ENCODE peak calls at places on chromosomes 11 and 22, in ten cellular contexts. D, C, B, E, I, G, Z, Q, N and U are unnamed samples.

GRCh38 chr11:34168642-34169051 is 63.2 kb downstream of the NAT10 start:
- DNase-seq in D (peak; percentile 69), C (peak; percentile 20), B (no peak), E (no peak), I (no peak), G (peak; percentile 30), Z (no peak), Q (no peak), N (peak; percentile 32), U (peak; percentile 22)

GRCh38 chr22:37300551-37301017 is 18.3 kb downstream of the CYTH4 start:
- DNase-seq in D (no peak), C (no peak), B (no peak), E (no peak), I (no peak), G (no peak), Z (no peak), Q (no peak), N (no peak), U (no peak)

GRCh38 chr11:57324886-57325734 is at the start of gene TNKS1BP1:
- DNase-seq in D (peak; percentile 95), C (peak; percentile 97), B (peak; percentile 73), E (no peak), I (peak; percentile 98), G (peak; percentile 97), Z (peak; percentile 98), Q (peak; percentile 98), N (peak; percentile 98), U (peak; percentile 95)

GRCh38 chr22:44531487-44531886 is 33.5 kb upstream of the RTL6 start:
- DNase-seq in D (no peak), C (no peak), B (no peak), E (no peak), I (no peak), G (peak; percentile 13), Z (no peak), Q (no peak), N (no peak), U (no peak)

GRCh38 chr22:28810839-28811491 is 10.6 kb upstream of the XBP1 start:
- DNase-seq in D (no peak), C (no peak), B (no peak), E (no peak), I (no peak), G (peak; percentile 12), Z (peak; percentile 27), Q (no peak), N (no peak), U (no peak)

GRCh38 chr22:37303821-37304274 is 21.5 kb downstream of the CYTH4 start:
- DNase-seq in D (peak; percentile 92), C (peak; percentile 95), B (peak; percentile 81), E (no peak), I (no peak), G (peak; percentile 83), Z (peak; percentile 82), Q (peak; percentile 91), N (peak; percentile 88), U (peak; percentile 94)

GRCh38 chr11:110000045-110000502 is 93.1 kb upstream of the ZC3H12C start:
- DNase-seq in D (peak; percentile 98), C (peak; percentile 99), B (peak; percentile 25), E (no peak), I (no peak), G (peak; percentile 96), Z (peak; percentile 87), Q (peak; percentile 94), N (peak; percentile 96), U (peak; percentile 93)

GRCh38 chr11:119380816-119381185 is 689 bp downstream of the USP2 start:
- DNase-seq in D (no peak), C (no peak), B (no peak), E (no peak), I (peak; percentile 62), G (no peak), Z (no peak), Q (no peak), N (no peak), U (no peak)

GRCh38 chr11:111603633-111604130 is 1.4 kb downstream of the SIK2 start:
- DNase-seq in D (no peak), C (no peak), B (no peak), E (no peak), I (no peak), G (no peak), Z (peak; percentile 29), Q (no peak), N (no peak), U (peak; percentile 33)

GRCh38 chr11:79220171-79220570 is 220.7 kb downstream of the TENM4 start:
- DNase-seq in D (peak; percentile 20), C (peak; percentile 19), B (no peak), E (no peak), I (no peak), G (no peak), Z (no peak), Q (no peak), N (peak; percentile 9), U (peak; percentile 36)

GRCh38 chr11:84819561-84819960 is 807.6 kb downstream of the DLG2 start:
- DNase-seq in D (peak; percentile 13), C (no peak), B (no peak), E (no peak), I (peak; percentile 9), G (peak; percentile 11), Z (peak; percentile 1), Q (no peak), N (no peak), U (no peak)

GRCh38 chr22:36086170-36086490 is 57.5 kb upstream of the RBFOX2 start:
- DNase-seq in D (no peak), C (no peak), B (no peak), E (peak; percentile 13), I (no peak), G (no peak), Z (no peak), Q (no peak), N (no peak), U (no peak)

GRCh38 chr11:88402192-88402715 is 64.7 kb upstream of the CTSC start:
- DNase-seq in D (peak; percentile 91), C (peak; percentile 90), B (peak; percentile 63), E (no peak), I (peak; percentile 7), G (peak; percentile 89), Z (peak; percentile 81), Q (peak; percentile 72), N (peak; percentile 87), U (peak; percentile 91)

GRCh38 chr11:17535488-17535887 is 8.7 kb downstream of the USH1C start:
- DNase-seq in D (no peak), C (no peak), B (no peak), E (no peak), I (no peak), G (no peak), Z (no peak), Q (no peak), N (no peak), U (no peak)

GRCh38 chr11:4430060-4430459 is 19.0 kb upstream of the OR52K2 start:
- DNase-seq in D (no peak), C (no peak), B (no peak), E (no peak), I (no peak), G (no peak), Z (no peak), Q (no peak), N (no peak), U (no peak)

GRCh38 chr22:34414467-34415440 is 494.5 kb upstream of the LARGE1 start:
- DNase-seq in D (peak; percentile 11), C (no peak), B (peak; percentile 3), E (peak; percentile 55), I (peak; percentile 95), G (peak; percentile 25), Z (peak; percentile 0), Q (no peak), N (no peak), U (peak; percentile 8)

GRCh38 chr11:133718831-133719230 is 126.5 kb downstream of the SPATA19 start:
- DNase-seq in D (no peak), C (no peak), B (no peak), E (no peak), I (no peak), G (no peak), Z (no peak), Q (no peak), N (no peak), U (no peak)
- H3K4me3 ChIP-seq in D (no peak overlapping the region), C (no peak overlapping the region), B (no peak overlapping the region), E (no peak overlapping the region), I (no peak overlapping the region), G (no peak overlapping the region), Z (no peak overlapping the region), Q (no peak overlapping the region), N (no peak overlapping the region), U (no peak overlapping the region)

GRCh38 chr11:83219095-83219494 is 25.6 kb downstream of the ANKRD42 start:
- DNase-seq in D (no peak), C (no peak), B (no peak), E (no peak), I (peak; percentile 38), G (no peak), Z (peak; percentile 4), Q (no peak), N (no peak), U (peak; percentile 4)
- TF ChIP-seq CTCF in D (no peak), C (peak; percentile 33), B (peak; percentile 36), E (no peak), I (peak; percentile 50), G (peak; percentile 14), Z (peak; percentile 29), Q (peak; percentile 45), N (peak; percentile 40), U (peak; percentile 8)

DNA sequence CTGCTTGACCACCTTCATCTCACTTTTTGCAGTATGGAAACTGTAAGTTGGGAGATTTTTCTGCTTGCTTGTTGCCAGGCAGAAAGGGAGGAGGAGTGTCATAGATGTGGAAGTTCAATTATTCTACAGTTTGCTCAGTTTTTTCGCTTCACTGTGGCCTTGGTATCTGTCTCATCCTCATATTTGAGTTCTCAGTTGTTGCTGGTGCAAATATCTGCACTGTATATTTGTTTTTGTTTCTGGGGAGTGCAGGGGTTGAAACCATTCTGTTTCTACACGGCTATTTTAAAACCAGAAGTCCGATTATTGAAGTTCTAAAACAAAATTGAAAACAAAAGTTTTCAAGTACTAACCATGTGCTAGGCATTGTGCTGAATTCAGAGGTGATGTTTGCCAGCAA is 153.4 kb downstream of the JRKL start:
- DNase-seq in D (no peak), C (no peak), B (no peak), E (no peak), I (no peak), G (no peak), Z (no peak), Q (no peak), N (no peak), U (no peak)
- H3K4me3 ChIP-seq in D (no peak overlapping the region), C (no peak overlapping the region), B (no peak overlapping the region), E (no peak overlapping the region), I (no peak overlapping the region), G (no peak overlapping the region), Z (no peak overlapping the region), Q (no peak overlapping the region), N (no peak overlapping the region), U (no peak overlapping the region)

DNA sequence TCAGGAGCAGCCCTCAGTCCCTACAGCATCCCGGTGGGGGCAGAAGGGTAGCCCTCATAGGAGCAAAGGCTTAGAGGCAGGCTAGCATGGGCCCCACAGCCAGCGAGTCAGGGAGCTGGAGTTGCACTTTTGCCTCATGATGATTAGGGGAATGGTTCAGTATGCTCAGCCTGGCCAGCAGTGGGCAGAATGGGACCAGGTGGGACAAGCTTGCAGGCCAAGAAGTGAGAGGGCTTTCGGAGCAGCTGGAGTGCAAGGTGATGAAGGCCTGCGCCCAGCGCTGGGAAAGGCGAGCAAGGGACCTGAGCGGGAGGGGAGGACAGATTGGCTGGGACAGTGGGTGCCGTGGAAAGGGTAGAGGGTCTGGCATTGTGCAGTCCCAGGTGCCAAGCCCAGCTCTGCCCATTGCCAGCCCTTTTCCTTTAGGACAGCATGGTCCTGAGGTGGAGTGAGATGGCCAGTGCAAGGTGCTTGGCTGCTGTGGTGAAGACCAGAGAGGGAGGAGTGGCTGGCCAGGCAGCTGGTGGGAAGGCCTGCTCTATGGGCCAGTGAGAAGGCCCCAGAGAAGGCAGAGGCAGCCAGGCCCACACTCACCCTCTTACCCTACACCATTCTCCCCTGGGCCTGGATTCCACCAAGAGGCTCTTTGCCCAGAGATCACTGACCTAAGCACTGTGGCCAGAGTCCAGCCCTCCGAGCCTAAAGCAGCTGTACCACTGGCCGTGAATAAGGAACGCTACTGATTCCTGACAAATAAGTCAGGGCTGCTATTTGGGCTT is 47.9 kb upstream of the SUSD2 start:
- DNase-seq in D (no peak), C (peak; percentile 41), B (no peak), E (no peak), I (no peak), G (peak; percentile 11), Z (peak; percentile 40), Q (no peak), N (peak; percentile 20), U (peak; percentile 46)
- TF ChIP-seq CTCF in D (peak; percentile 48), C (peak; percentile 40), B (peak; percentile 31), E (no peak), I (peak; percentile 17), G (peak; percentile 30), Z (peak; percentile 36), Q (peak; percentile 64), N (peak; percentile 54), U (peak; percentile 37)